ENCODE peak calls at places on chromosome 2, in nine cellular contexts. K is stimulated activated effector memory CD8-positive, alpha-beta T cell treated with anti-CD3 and anti-CD28 coated beads, Interleukin-12 subunit alpha, Interleukin-12 subunit beta, amount 100 ng/mL, for 72 hours; M is SHP77; T is activated CD4-positive, alpha-beta T cell treated with anti-CD3 and anti-CD28 coated beads, Interleukin-2, amount 50 U/mL, for 1 hour; V is CD8-positive, alpha-beta T cell; Z is right lobe of liver; X is NCI-H2107; E is NCI-H748 treated with DMSO at 0.1 percent for 48 hours; L is M059J. A is an unnamed sample.
A peak's percentile ranks its signal among the peaks of the same experiment; 100 is the strongest.

GRCh38 chr2:98334439-98335078 is 11.7 kb upstream of the CNGA3 start:
- DNase-seq in K (no peak), E (peak; percentile 58), T (no peak), L (peak; percentile 93), M (no peak), V (no peak), Z (no peak), X (peak; percentile 82), A (no peak)

GRCh38 chr2:207898354-207898695 is 127.0 kb downstream of the PLEKHM3 start:
- DNase-seq in E (no peak), L (no peak), V (no peak), T (no peak), K (no peak), Z (no peak), X (no peak), M (no peak), A (no peak)

GRCh38 chr2:45892757-45893156 is 241.3 kb downstream of the PRKCE start:
- DNase-seq in X (no peak), M (no peak), L (peak; percentile 58), Z (no peak), E (no peak), K (no peak), T (no peak), V (no peak), A (no peak)

GRCh38 chr2:61910603-61911002 is 5.1 kb downstream of the COMMD1 start:
- DNase-seq in E (no peak), M (peak; percentile 7), L (peak; percentile 6), T (no peak), K (no peak), Z (no peak), V (no peak), X (no peak), A (no peak)

GRCh38 chr2:233758849-233759248 is 1.2 kb upstream of the UGT1A1 start:
- DNase-seq in T (no peak), E (no peak), V (no peak), K (no peak), M (no peak), L (no peak), Z (no peak), X (no peak), A (no peak)

GRCh38 chr2:32937602-32938450 is 8.9 kb upstream of the LTBP1 start:
- DNase-seq in X (no peak), T (no peak), L (peak; percentile 40), M (no peak), E (no peak), Z (no peak), V (no peak), K (no peak), A (no peak)

GRCh38 chr2:239802101-239802649 is 223.0 kb downstream of the NDUFA10 start:
- DNase-seq in Z (peak; percentile 27), V (no peak), K (no peak), L (no peak), T (no peak), M (no peak), E (no peak), X (no peak), A (no peak)

GRCh38 chr2:2876350-2877042 is 501.1 kb downstream of the EIPR1 start:
- DNase-seq in K (no peak), X (no peak), T (no peak), M (no peak), V (no peak), E (no peak), L (no peak), Z (no peak), A (no peak)

GRCh38 chr2:66013456-66013855 is 421.5 kb upstream of the MEIS1 start:
- DNase-seq in M (no peak), X (no peak), L (no peak), E (no peak), T (no peak), Z (no peak), K (no peak), V (no peak), A (no peak)

GRCh38 chr2:241803387-241804325 is 5.3 kb upstream of the NEU4 start:
- DNase-seq in M (no peak), X (no peak), V (no peak), E (peak; percentile 45), T (peak; percentile 36), Z (peak; percentile 63), K (no peak), L (peak; percentile 22), A (peak; percentile 55)

GRCh38 chr2:108128226-108128786 is 111.5 kb upstream of the SULT1C3 start:
- DNase-seq in M (peak; percentile 98), L (no peak), E (peak; percentile 65), Z (no peak), X (no peak), T (no peak), K (no peak), V (no peak), A (no peak)

GRCh38 chr2:187614756-187615155 is 60.5 kb upstream of the TFPI start:
- DNase-seq in K (no peak), E (no peak), V (no peak), T (no peak), M (no peak), L (no peak), X (no peak), Z (no peak), A (no peak)

GRCh38 chr2:28470759-28471158 is 25.1 kb upstream of the PLB1 start:
- DNase-seq in L (no peak), M (peak; percentile 28), T (no peak), K (no peak), E (no peak), X (no peak), Z (no peak), V (no peak), A (no peak)

GRCh38 chr2:98539056-98539735 is 69.1 kb downstream of the COA5 start:
- DNase-seq in E (no peak), Z (no peak), K (no peak), V (no peak), X (no peak), M (no peak), T (no peak), L (no peak), A (no peak)

GRCh38 chr2:3620834-3621233 is 25.9 kb downstream of the COLEC11 start:
- DNase-seq in V (no peak), E (no peak), Z (no peak), X (no peak), T (no peak), M (no peak), K (no peak), L (no peak), A (no peak)

GRCh38 chr2:208350610-208351009 is 56.0 kb upstream of the PTH2R start:
- DNase-seq in K (no peak), T (no peak), Z (no peak), X (no peak), V (no peak), E (no peak), M (no peak), L (no peak), A (no peak)

GRCh38 chr2:229160180-229160579 is 110.9 kb downstream of the PID1 start:
- DNase-seq in Z (peak; percentile 81), L (no peak), T (no peak), E (peak; percentile 53), V (no peak), M (peak; percentile 57), X (no peak), K (no peak), A (no peak)

GRCh38 chr2:196242131-196242620 is 70.8 kb upstream of the STK17B start:
- DNase-seq in V (no peak), T (no peak), E (no peak), M (no peak), L (peak; percentile 59), Z (no peak), X (no peak), K (no peak), A (peak; percentile 43)

GRCh38 chr2:227939271-227940027 is 68.0 kb downstream of the DAW1 start:
- DNase-seq in K (no peak), X (no peak), T (no peak), V (no peak), M (peak; percentile 64), Z (no peak), E (no peak), L (peak; percentile 42), A (no peak)

GRCh38 chr2:70516596-70516995 is 37.0 kb downstream of the TGFA start:
- DNase-seq in E (no peak), T (no peak), M (no peak), Z (no peak), X (no peak), V (no peak), K (peak; percentile 4), L (peak; percentile 68), A (no peak)